ENCODE peak calls at places on chromosome 12, in six cellular contexts. Q is coronary artery, Y is PC-3, D is cardiac fibroblast, O is fibroblast of pulmonary artery, F is PC-9. X is an unnamed sample.

GRCh38 chr12:4506870-4507269 is 31.8 kb upstream of the RAD51AP1 start:
- DNase-seq in Q (no peak), Y (peak; percentile 12), D (peak; percentile 50), O (peak; percentile 30), F (no peak), X (no peak)

GRCh38 chr12:4809449-4810218 is 89.4 kb downstream of the GALNT8 start:
- DNase-seq in Q (no peak), Y (no peak), D (no peak), O (no peak), F (no peak), X (no peak)

GRCh38 chr12:56630180-56630632 is at the start of gene BAZ2A:
- DNase-seq in Q (peak; percentile 90), Y (peak; percentile 78), D (peak; percentile 80), O (peak; percentile 79), F (peak; percentile 61), X (no peak)

GRCh38 chr12:109130755-109131521 is 14.6 kb downstream of the ACACB start:
- DNase-seq in Q (no peak), Y (no peak), D (no peak), O (no peak), F (no peak), X (no peak)

GRCh38 chr12:19804737-19805136 is 365.4 kb downstream of the AEBP2 start:
- DNase-seq in Q (no peak), Y (no peak), D (no peak), O (no peak), F (no peak), X (no peak)

GRCh38 chr12:55696141-55696540 is 11.6 kb downstream of the ITGA7 start:
- DNase-seq in Q (no peak), Y (no peak), D (no peak), O (no peak), F (no peak), X (no peak)

GRCh38 chr12:78181544-78182162 is 351.0 kb downstream of the NAV3 start:
- DNase-seq in Q (no peak), Y (peak; percentile 73), D (peak; percentile 58), O (peak; percentile 69), F (no peak), X (no peak)

GRCh38 chr12:4443616-4444015 is 2.0 kb downstream of the FGF6 start:
- DNase-seq in Q (no peak), Y (no peak), D (no peak), O (no peak), F (peak; percentile 3), X (no peak)

GRCh38 chr12:4813741-4814140 is 93.5 kb downstream of the GALNT8 start:
- DNase-seq in Q (no peak), Y (no peak), D (no peak), O (no peak), F (no peak), X (no peak)

GRCh38 chr12:88566430-88566829 is 13.8 kb downstream of the KITLG start:
- DNase-seq in Q (no peak), Y (peak; percentile 81), D (no peak), O (peak; percentile 55), F (peak; percentile 40), X (no peak)

GRCh38 chr12:40078201-40078730 is 27.6 kb downstream of the SLC2A13 start:
- DNase-seq in Q (no peak), Y (no peak), D (no peak), O (no peak), F (no peak), X (no peak)

GRCh38 chr12:72072613-72073212 is 134.1 kb downstream of the TPH2 start:
- DNase-seq in Q (no peak), Y (no peak), D (no peak), O (no peak), F (no peak), X (no peak)

GRCh38 chr12:65526311-65526710 is 247.8 kb downstream of the MSRB3 start:
- DNase-seq in Q (no peak), Y (peak; percentile 81), D (peak; percentile 60), O (no peak), F (no peak), X (no peak)

GRCh38 chr12:52580496-52580895 is 6.9 kb upstream of the KRT74 start:
- DNase-seq in Q (peak; percentile 36), Y (no peak), D (no peak), O (no peak), F (no peak), X (no peak)

GRCh38 chr12:93441111-93441616 is 583 bp downstream of the UBE2N start:
- DNase-seq in Q (peak; percentile 76), Y (peak; percentile 12), D (no peak), O (no peak), F (no peak), X (no peak)

GRCh38 chr12:117718559-117718958 is 250.2 kb downstream of the KSR2 start:
- DNase-seq in Q (no peak), Y (no peak), D (no peak), O (no peak), F (no peak), X (no peak)

GRCh38 chr12:132323171-132324010 is 6.0 kb downstream of the GALNT9 start:
- DNase-seq in Q (no peak), Y (no peak), D (no peak), O (no peak), F (no peak), X (no peak)

GRCh38 chr12:26767116-26767515 is 65.9 kb downstream of the ITPR2 start:
- DNase-seq in Q (no peak), Y (no peak), D (no peak), O (no peak), F (no peak), X (no peak)

GRCh38 chr12:11663128-11663527 is 13.7 kb downstream of the ETV6 start:
- DNase-seq in Q (no peak), Y (no peak), D (no peak), O (no peak), F (no peak), X (no peak)

GRCh38 chr12:124377981-124378509 is 83.2 kb downstream of the RFLNA start:
- DNase-seq in Q (no peak), Y (no peak), D (no peak), O (no peak), F (no peak), X (no peak)

GRCh38 chr12:124381454-124382207 is 86.7 kb downstream of the RFLNA start:
- DNase-seq in Q (peak; percentile 97), Y (peak; percentile 91), D (peak; percentile 91), O (peak; percentile 90), F (peak; percentile 95), X (no peak)

GRCh38 chr12:124379379-124379937 is 84.6 kb downstream of the RFLNA start:
- DNase-seq in Q (no peak), Y (no peak), D (no peak), O (no peak), F (no peak), X (no peak)

GRCh38 chr12:124380793-124381453 is 86.0 kb downstream of the RFLNA start:
- DNase-seq in Q (no peak), Y (peak; percentile 51), D (no peak), O (no peak), F (no peak), X (no peak)

DNA sequence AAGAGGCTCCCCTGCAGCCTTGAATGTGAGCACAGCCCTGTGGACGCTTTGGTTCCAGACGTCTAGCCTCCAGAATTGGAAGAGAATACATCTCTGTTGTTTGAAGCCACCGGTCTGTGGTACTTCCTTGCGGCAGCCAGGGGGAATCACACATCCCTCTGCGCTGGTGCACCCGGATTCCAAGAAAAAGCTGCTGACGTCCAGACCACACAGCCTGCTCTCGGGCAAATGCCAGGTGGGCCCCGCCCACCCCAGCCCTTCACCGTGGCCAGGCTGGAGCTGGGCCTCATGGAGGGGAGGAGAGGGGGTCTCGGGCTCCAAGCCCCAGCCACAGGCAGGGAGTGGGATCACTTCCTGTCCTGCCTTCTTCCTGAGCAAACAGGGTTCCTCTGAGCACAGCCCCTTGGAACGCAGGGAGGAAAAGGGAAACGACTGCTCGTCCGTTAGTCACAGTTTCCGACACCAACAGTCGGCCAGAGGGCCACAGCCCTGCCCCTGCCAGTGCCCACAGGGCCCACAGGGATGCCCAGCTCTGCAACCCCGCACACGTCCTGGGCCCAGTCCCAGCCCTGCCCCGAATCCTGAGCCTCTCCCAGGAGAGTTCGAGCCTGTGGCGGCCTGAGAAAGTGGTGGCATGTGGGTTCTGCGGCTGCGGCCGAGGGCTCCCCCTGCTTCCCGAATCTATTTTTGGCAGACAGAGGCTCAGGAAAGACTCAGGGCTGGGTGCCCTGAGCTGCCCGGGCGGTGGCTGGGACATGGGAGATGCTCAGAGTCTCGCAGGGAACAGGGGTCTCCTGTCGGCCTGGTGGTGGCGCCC is 85.3 kb downstream of the RFLNA start:
- DNase-seq in Q (peak; percentile 98), Y (peak; percentile 97), D (peak; percentile 92), O (peak; percentile 92), F (no peak), X (no peak)
- TF ChIP-seq CTCF in Q (peak; percentile 63), Y (peak; percentile 51), D (peak; percentile 72), O (peak; percentile 70), F (no peak), X (peak; percentile 71)

DNA sequence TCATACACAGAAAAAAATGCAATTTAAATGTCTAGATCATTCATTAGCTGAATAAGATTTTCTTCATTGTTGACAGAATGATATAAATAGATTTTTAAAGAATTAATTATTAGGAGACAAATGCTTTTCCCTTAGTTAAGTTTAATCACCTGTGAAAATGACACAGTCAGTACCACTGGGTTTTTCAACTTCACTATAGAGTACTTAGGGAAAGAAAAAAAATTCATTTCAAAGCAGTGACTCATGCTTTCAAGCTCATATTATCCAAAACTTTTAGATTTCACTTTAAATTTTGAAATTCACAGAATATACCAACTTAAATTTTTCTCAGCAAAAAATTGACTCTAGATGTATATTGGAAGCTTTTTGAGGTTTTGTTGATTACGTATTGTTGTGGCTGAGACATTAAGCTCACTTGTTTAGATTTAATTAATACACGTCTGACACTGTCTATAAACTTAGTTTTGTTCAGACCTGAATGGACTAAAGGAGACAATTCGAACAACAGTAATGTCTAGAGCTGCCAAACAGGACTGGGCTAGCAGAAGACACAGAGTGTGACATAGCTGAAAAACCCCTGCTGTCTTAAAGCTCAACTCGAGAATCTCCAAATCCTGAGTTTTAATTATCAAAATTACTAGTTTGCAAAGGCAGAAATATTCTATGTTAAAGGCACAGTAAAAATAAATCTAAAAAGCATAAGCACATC is 1.6 kb downstream of the MGAT4C start:
- DNase-seq in Q (no peak), Y (no peak), D (no peak), O (no peak), F (no peak), X (no peak)
- H3K4me3 ChIP-seq in Q (no peak overlapping the region), Y (no peak overlapping the region), D (no peak overlapping the region), O (no peak overlapping the region), F (no peak overlapping the region), X (no peak overlapping the region)

DNA sequence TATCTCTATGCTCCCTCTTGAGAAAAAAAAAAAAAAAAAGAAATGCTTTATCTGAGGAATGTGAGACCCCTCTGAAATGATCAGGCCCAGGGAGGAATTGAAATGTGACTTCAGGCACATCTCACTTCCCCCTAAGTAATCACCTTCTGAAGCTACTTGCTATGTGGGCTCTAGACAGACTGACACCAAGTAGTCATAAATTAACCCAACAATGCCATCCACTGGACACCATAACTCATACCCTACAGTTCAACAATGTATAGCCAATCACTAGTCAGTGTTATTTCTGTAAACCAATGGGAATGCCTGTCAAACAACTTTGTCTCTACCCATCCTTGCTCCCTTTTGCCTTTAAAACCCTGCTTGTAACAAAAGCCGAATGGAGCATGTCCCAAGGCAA is 182.8 kb upstream of the TMPO start:
- DNase-seq in Q (no peak), Y (no peak), D (no peak), O (no peak), F (no peak), X (no peak)
- TF ChIP-seq CTCF in Q (no peak), Y (no peak), D (no peak), O (no peak), F (no peak), X (no peak)

GRCh38 chr12:28032811-28033537 is 60.4 kb upstream of the PTHLH start:
- DNase-seq in Q (no peak), Y (peak; percentile 93), D (no peak), O (no peak), F (peak; percentile 48), X (no peak)
- H3K4me3 ChIP-seq in Q (no peak overlapping the region), Y (no peak overlapping the region), D (no peak overlapping the region), O (no peak overlapping the region), F (no peak overlapping the region), X (no peak overlapping the region)